ENCODE peak calls at places on chromosome X, in eight cellular contexts. L is ovary, S is coronary artery, Y is IMR-90, D is cardiac muscle cell, A is psoas muscle, T is AG10803, G is foreskin fibroblast. E is an unnamed sample.
A peak's percentile ranks its signal among the peaks of the same experiment; 100 is the strongest.

GRCh38 chrX:9416562-9417319 is 48.1 kb upstream of the TBL1X start:
- DNase-seq in T (peak; percentile 79), L (no peak), G (no peak), S (no peak), A (no peak), D (peak; percentile 78), Y (peak; percentile 62), E (no peak)

GRCh38 chrX:100368167-100368566 is 41.9 kb downstream of the PCDH19 start:
- DNase-seq in D (peak; percentile 11), L (no peak), S (no peak), T (no peak), G (no peak), Y (peak; percentile 0), A (no peak), E (peak; percentile 11)

GRCh38 chrX:372856-373640 is 13.7 kb downstream of the PPP2R3B start:
- DNase-seq in L (no peak), Y (peak; percentile 44), S (no peak), A (peak; percentile 52), T (peak; percentile 52), G (peak; percentile 15), D (peak; percentile 29), E (peak; percentile 14)

GRCh38 chrX:120310861-120311631 is at the start of gene TMEM255A:
- DNase-seq in Y (no peak), A (no peak), T (no peak), G (no peak), L (peak; percentile 55), D (peak; percentile 21), S (no peak), E (no peak)

GRCh38 chrX:30309139-30309571 is at the start of gene NR0B1:
- DNase-seq in T (peak; percentile 1), L (peak; percentile 30), G (no peak), D (peak; percentile 4), S (no peak), A (no peak), Y (no peak), E (no peak)

GRCh38 chrX:102042706-102043325 is 82.7 kb upstream of the TCEAL2 start:
- DNase-seq in A (no peak), D (no peak), S (no peak), G (peak; percentile 5), Y (no peak), L (no peak), T (peak; percentile 50), E (no peak)

GRCh38 chrX:66150188-66150587 is 13.9 kb upstream of the HEPH start:
- DNase-seq in Y (peak; percentile 7), D (no peak), T (no peak), A (no peak), G (no peak), S (no peak), L (no peak), E (no peak)

GRCh38 chrX:152573866-152574265 is 63.8 kb upstream of the GABRQ start:
- DNase-seq in A (no peak), T (no peak), G (no peak), S (no peak), Y (no peak), L (no peak), D (no peak), E (no peak)

GRCh38 chrX:13764765-13765164 is 30.2 kb downstream of the OFD1 start:
- DNase-seq in T (no peak), Y (no peak), D (peak; percentile 17), S (no peak), G (no peak), L (no peak), A (no peak), E (no peak)

GRCh38 chrX:140034916-140035315 is 69.6 kb upstream of the CXorf66 start:
- DNase-seq in L (no peak), G (no peak), T (no peak), Y (no peak), S (no peak), D (peak; percentile 0), A (no peak), E (peak; percentile 0)

GRCh38 chrX:54695231-54695630 is 102.8 kb downstream of the ITIH6 start:
- DNase-seq in Y (peak; percentile 3), A (no peak), T (no peak), S (no peak), L (no peak), D (peak; percentile 28), G (no peak), E (no peak)

GRCh38 chrX:120499301-120500097 is 30.4 kb upstream of the LAMP2 start:
- DNase-seq in D (peak; percentile 74), Y (peak; percentile 7), G (peak; percentile 37), A (no peak), S (no peak), T (peak; percentile 41), L (no peak), E (no peak)

GRCh38 chrX:49000640-49001039 is 1.4 kb downstream of the GRIPAP1 start:
- DNase-seq in L (no peak), Y (no peak), T (no peak), G (no peak), S (no peak), A (no peak), D (no peak), E (no peak)

GRCh38 chrX:45584717-45585116 is 384.0 kb upstream of the DIPK2B start:
- DNase-seq in Y (peak; percentile 0), L (no peak), T (no peak), A (no peak), D (no peak), S (no peak), G (no peak), E (no peak)

GRCh38 chrX:12984629-12985303 is 9.9 kb downstream of the TMSB4X start:
- DNase-seq in Y (peak; percentile 35), G (no peak), T (peak; percentile 86), A (no peak), D (peak; percentile 56), S (no peak), L (no peak), E (no peak)

GRCh38 chrX:16664626-16665025 is 14.7 kb downstream of the S100G start:
- DNase-seq in G (no peak), S (no peak), L (no peak), T (no peak), Y (no peak), A (no peak), D (no peak), E (no peak)

GRCh38 chrX:153875391-153876111 is 10.4 kb downstream of the L1CAM start:
- DNase-seq in L (peak; percentile 27), Y (no peak), D (peak; percentile 46), S (no peak), T (peak; percentile 8), G (no peak), A (peak; percentile 67), E (peak; percentile 44)

DNA sequence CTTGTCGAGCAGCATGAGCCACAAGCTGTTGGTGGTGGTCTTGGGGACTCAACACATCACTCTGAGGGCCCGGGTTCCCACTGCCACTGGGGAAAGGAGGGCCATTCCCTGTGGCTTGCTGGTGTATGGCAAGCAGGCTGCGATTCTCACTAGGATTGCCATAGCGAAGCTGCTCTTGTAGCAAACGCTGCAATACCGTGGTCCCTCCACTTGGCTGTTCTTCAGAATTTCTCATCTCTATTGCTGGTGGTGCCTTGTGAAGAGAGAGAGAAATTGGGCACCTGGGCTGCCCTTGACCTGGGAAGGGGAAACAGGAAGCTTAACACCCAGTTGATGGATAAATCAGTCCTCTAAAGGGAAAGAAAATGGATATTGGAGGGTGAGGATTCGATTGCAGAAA is 17.7 kb downstream of the AMOT start:
- DNase-seq in T (no peak), Y (no peak), S (no peak), L (no peak), A (no peak), D (no peak), G (no peak), E (no peak)
- TF ChIP-seq CTCF in T (no peak), Y (no peak), S (no peak), L (no peak), A (no peak), D (no peak), G (no peak), E (no peak)

DNA sequence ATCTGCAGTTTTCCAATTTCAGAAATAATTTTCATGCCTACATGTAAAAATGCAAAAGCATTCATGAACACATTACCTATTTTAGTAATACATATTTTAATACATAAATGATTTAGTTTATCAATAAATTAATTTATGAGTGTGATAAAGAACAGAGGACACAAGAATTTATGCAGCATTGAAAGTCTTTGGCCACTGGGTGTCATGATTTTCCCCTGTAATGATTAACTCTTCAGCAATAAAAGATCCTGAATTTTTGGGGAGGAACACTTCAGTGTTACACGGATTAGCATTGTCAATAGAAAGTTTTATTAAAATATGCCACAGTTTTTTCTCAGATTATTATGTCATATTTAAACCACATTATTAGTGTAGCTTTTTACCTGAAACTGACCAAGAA is 8.6 kb upstream of the VCX2 start:
- DNase-seq in G (no peak), S (no peak), A (no peak), D (peak; percentile 6), T (no peak), L (no peak), Y (no peak), E (no peak)
- TF ChIP-seq CTCF in G (no peak), S (no peak), A (peak; percentile 11), D (peak; percentile 12), T (no peak), L (no peak), Y (no peak), E (no peak)

GRCh38 chrX:150364347-150365050 is 1.4 kb downstream of the MAMLD1 start:
- DNase-seq in S (peak; percentile 78), A (no peak), L (peak; percentile 20), T (no peak), D (peak; percentile 19), Y (peak; percentile 6), G (no peak), E (no peak)

GRCh38 chrX:150366951-150367545 is 3.9 kb downstream of the MAMLD1 start:
- DNase-seq in Y (peak; percentile 79), L (no peak), S (peak; percentile 66), G (peak; percentile 30), A (no peak), D (peak; percentile 52), T (peak; percentile 70), E (no peak)

GRCh38 chrX:150363561-150364346 is 637 bp downstream of the MAMLD1 start:
- DNase-seq in A (peak; percentile 63), D (peak; percentile 45), G (peak; percentile 40), S (peak; percentile 75), T (peak; percentile 40), L (peak; percentile 35), Y (peak; percentile 29), E (no peak)

GRCh38 chrX:150365953-150366911 is 3.1 kb downstream of the MAMLD1 start:
- DNase-seq in S (peak; percentile 80), D (peak; percentile 54), Y (peak; percentile 64), G (peak; percentile 33), T (peak; percentile 38), A (peak; percentile 62), L (peak; percentile 68), E (no peak)

GRCh38 chrX:150365051-150365952 is 2.2 kb downstream of the MAMLD1 start:
- DNase-seq in T (peak; percentile 46), S (peak; percentile 83), L (peak; percentile 78), D (peak; percentile 72), G (peak; percentile 46), Y (peak; percentile 50), A (peak; percentile 87), E (no peak)
- TF ChIP-seq CTCF in T (peak; percentile 36), S (peak; percentile 46), L (peak; percentile 72), D (peak; percentile 46), G (peak; percentile 46), Y (peak; percentile 56), A (peak; percentile 58), E (no peak)

DNA sequence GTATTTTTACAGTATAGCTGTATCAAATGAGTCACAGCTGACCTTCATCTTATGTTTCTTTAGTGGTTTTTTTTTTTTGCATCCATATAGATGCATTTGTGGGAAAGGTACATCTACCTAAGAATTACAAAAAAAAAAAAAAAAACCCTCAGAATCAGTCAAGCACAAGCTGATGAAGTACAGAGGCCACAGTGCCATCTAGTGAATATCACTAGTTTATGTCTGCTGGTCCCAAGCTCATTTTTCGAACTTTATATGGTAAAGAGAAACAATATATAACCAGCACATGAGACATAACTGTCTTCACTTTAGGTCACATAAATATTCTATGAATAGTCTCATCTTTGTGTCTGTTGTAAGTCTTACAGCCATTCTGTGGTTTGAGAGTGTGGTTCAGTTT is 220.1 kb downstream of the DLG3 start:
- DNase-seq in D (peak; percentile 40), Y (peak; percentile 30), S (no peak), L (no peak), T (peak; percentile 21), G (peak; percentile 2), A (no peak), E (peak; percentile 11)
- TF ChIP-seq CTCF in D (peak; percentile 27), Y (peak; percentile 50), S (no peak), L (no peak), T (peak; percentile 40), G (peak; percentile 29), A (no peak), E (peak; percentile 62)